ENCODE peak calls at places on chromosome 1, in seven cellular contexts. N is ELR; U is left lung; M is CD4-positive, alpha-beta T cell; I is NCI-H510A treated with DMSO at 0.1 percent for 48 hours; G is naive thymus-derived CD4-positive, alpha-beta T cell; V is stomach. L is an unnamed sample.

GRCh38 chr1:157359309-157360020 is 192.8 kb downstream of the FCRL5 start:
- DNase-seq in N (peak; percentile 62), U (no peak), M (no peak), I (peak; percentile 98), G (no peak), V (no peak), L (no peak)

GRCh38 chr1:24118410-24119242 is 6.7 kb upstream of the MYOM3 start:
- DNase-seq in N (no peak), U (no peak), M (no peak), I (no peak), G (no peak), V (no peak), L (no peak)

GRCh38 chr1:41880951-41881885 is 37.5 kb downstream of the HIVEP3 start:
- DNase-seq in N (no peak), U (no peak), M (no peak), I (no peak), G (no peak), V (no peak), L (no peak)

GRCh38 chr1:181033128-181033798 is 520 bp upstream of the MR1 start:
- DNase-seq in N (peak; percentile 50), U (no peak), M (no peak), I (no peak), G (no peak), V (no peak), L (peak; percentile 49)

GRCh38 chr1:57327331-57327730 is 96.5 kb downstream of the DAB1 start:
- DNase-seq in N (no peak), U (no peak), M (no peak), I (no peak), G (no peak), V (no peak), L (no peak)

GRCh38 chr1:99648107-99648506 is 2.2 kb downstream of the PALMD start:
- DNase-seq in N (peak; percentile 26), U (peak; percentile 48), M (no peak), I (no peak), G (no peak), V (no peak), L (no peak)

GRCh38 chr1:2801535-2802291 is at the start of gene TTC34:
- DNase-seq in N (no peak), U (peak; percentile 78), M (no peak), I (no peak), G (no peak), V (peak; percentile 33), L (no peak)

GRCh38 chr1:1858382-1859086 is 32.4 kb downstream of the GNB1 start:
- DNase-seq in N (peak; percentile 88), U (no peak), M (peak; percentile 22), I (peak; percentile 86), G (peak; percentile 50), V (peak; percentile 81), L (no peak)

GRCh38 chr1:78011050-78011449 is 6.3 kb downstream of the DNAJB4 start:
- DNase-seq in N (no peak), U (no peak), M (no peak), I (no peak), G (no peak), V (no peak), L (no peak)

GRCh38 chr1:109617291-109617801 is 2.1 kb downstream of the GNAT2 start:
- DNase-seq in N (peak; percentile 91), U (no peak), M (no peak), I (no peak), G (no peak), V (no peak), L (peak; percentile 27)

GRCh38 chr1:117600966-117601365 is 4.9 kb upstream of the TENT5C start:
- DNase-seq in N (no peak), U (no peak), M (no peak), I (no peak), G (no peak), V (no peak), L (no peak)

GRCh38 chr1:10899490-10900264 is 103.2 kb upstream of the CASZ1 start:
- DNase-seq in N (no peak), U (no peak), M (no peak), I (no peak), G (no peak), V (no peak), L (no peak)

GRCh38 chr1:42424201-42424600 is 31.6 kb downstream of the ZMYND12 start:
- DNase-seq in N (no peak), U (no peak), M (no peak), I (no peak), G (no peak), V (no peak), L (no peak)

GRCh38 chr1:92075311-92075710 is at the start of gene SETSIP:
- DNase-seq in N (no peak), U (no peak), M (no peak), I (no peak), G (no peak), V (no peak), L (no peak)

GRCh38 chr1:206004821-206005220 is 1.6 kb upstream of the RAB7B start:
- DNase-seq in N (no peak), U (no peak), M (no peak), I (no peak), G (no peak), V (peak; percentile 72), L (no peak)

GRCh38 chr1:23555225-23555801 is 4.0 kb downstream of the ID3 start:
- DNase-seq in N (no peak), U (no peak), M (no peak), I (no peak), G (no peak), V (no peak), L (no peak)